ENCODE peak calls at places on chromosomes 6 and 20, in nine cellular contexts. One of them, this sample, is unnamed.
A peak's percentile ranks its signal among the peaks of the same experiment; 100 is the strongest.

GRCh38 chr20:57934913-57935312 is 225.1 kb upstream of the PMEPA1 start:
- DNase-seq in GM23338: no peak
- DNase-seq in NT2/D1: no peak
- DNase-seq in neural progenitor cell: no peak
- DNase-seq in stomach: no peak
- DNase-seq in aorta: no peak
- DNase-seq in small intestine: no peak
- DNase-seq in uterus: no peak
- DNase-seq in IMR-90: no peak
- DNase-seq in this sample: no peak

GRCh38 chr6:36985384-36985962 is 523 bp downstream of the MTCH1 start:
- DNase-seq in GM23338: peak; percentile 47
- DNase-seq in small intestine: no peak
- DNase-seq in NT2/D1: no peak
- DNase-seq in IMR-90: no peak
- DNase-seq in uterus: no peak
- DNase-seq in aorta: no peak
- DNase-seq in stomach: no peak
- DNase-seq in neural progenitor cell: no peak
- DNase-seq in this sample: peak; percentile 37

GRCh38 chr6:133041020-133041419 is 200.1 kb upstream of the EYA4 start:
- DNase-seq in GM23338: no peak
- DNase-seq in IMR-90: no peak
- DNase-seq in NT2/D1: no peak
- DNase-seq in neural progenitor cell: no peak
- DNase-seq in stomach: no peak
- DNase-seq in small intestine: no peak
- DNase-seq in uterus: no peak
- DNase-seq in aorta: no peak
- DNase-seq in this sample: no peak

GRCh38 chr20:24502184-24502583 is 32.8 kb downstream of the SYNDIG1 start:
- DNase-seq in aorta: peak; percentile 73
- DNase-seq in small intestine: no peak
- DNase-seq in stomach: no peak
- DNase-seq in uterus: peak; percentile 55
- DNase-seq in neural progenitor cell: no peak
- DNase-seq in IMR-90: peak; percentile 59
- DNase-seq in NT2/D1: no peak
- DNase-seq in GM23338: no peak
- DNase-seq in this sample: no peak

GRCh38 chr6:30238178-30238795 is 25.1 kb upstream of the TRIM26 start:
- DNase-seq in NT2/D1: no peak
- DNase-seq in GM23338: peak; percentile 60
- DNase-seq in IMR-90: peak; percentile 31
- DNase-seq in uterus: no peak
- DNase-seq in aorta: no peak
- DNase-seq in small intestine: peak; percentile 39
- DNase-seq in neural progenitor cell: peak; percentile 25
- DNase-seq in stomach: no peak
- DNase-seq in this sample: no peak

GRCh38 chr6:9397981-9398559 is 962.7 kb upstream of the SLC35B3 start:
- DNase-seq in IMR-90: no peak
- DNase-seq in small intestine: no peak
- DNase-seq in neural progenitor cell: no peak
- DNase-seq in aorta: no peak
- DNase-seq in NT2/D1: no peak
- DNase-seq in stomach: peak; percentile 85
- DNase-seq in uterus: no peak
- DNase-seq in GM23338: no peak
- DNase-seq in this sample: no peak

GRCh38 chr6:157885876-157886275 is 62.8 kb downstream of the SNX9 start:
- DNase-seq in stomach: no peak
- DNase-seq in small intestine: no peak
- DNase-seq in uterus: no peak
- DNase-seq in GM23338: no peak
- DNase-seq in aorta: no peak
- DNase-seq in IMR-90: no peak
- DNase-seq in NT2/D1: no peak
- DNase-seq in neural progenitor cell: no peak
- DNase-seq in this sample: no peak

GRCh38 chr20:7859371-7859802 is 80.9 kb downstream of the HAO1 start:
- DNase-seq in GM23338: peak; percentile 72
- DNase-seq in neural progenitor cell: peak; percentile 45
- DNase-seq in small intestine: peak; percentile 15
- DNase-seq in IMR-90: peak; percentile 70
- DNase-seq in stomach: no peak
- DNase-seq in NT2/D1: peak; percentile 30
- DNase-seq in aorta: no peak
- DNase-seq in uterus: no peak
- DNase-seq in this sample: no peak

GRCh38 chr6:138422861-138423260 is 18.8 kb downstream of the HEBP2 start:
- DNase-seq in uterus: no peak
- DNase-seq in small intestine: no peak
- DNase-seq in stomach: no peak
- DNase-seq in neural progenitor cell: no peak
- DNase-seq in aorta: no peak
- DNase-seq in GM23338: no peak
- DNase-seq in NT2/D1: no peak
- DNase-seq in IMR-90: no peak
- DNase-seq in this sample: no peak

GRCh38 chr6:24205020-24205492 is 79.0 kb downstream of the NRSN1 start:
- DNase-seq in IMR-90: peak; percentile 38
- DNase-seq in NT2/D1: no peak
- DNase-seq in neural progenitor cell: peak; percentile 61
- DNase-seq in small intestine: peak; percentile 26
- DNase-seq in uterus: no peak
- DNase-seq in stomach: no peak
- DNase-seq in aorta: no peak
- DNase-seq in GM23338: peak; percentile 68
- DNase-seq in this sample: no peak

GRCh38 chr6:72037006-72037405 is 150.7 kb downstream of the RIMS1 start:
- DNase-seq in neural progenitor cell: no peak
- DNase-seq in aorta: no peak
- DNase-seq in uterus: no peak
- DNase-seq in small intestine: no peak
- DNase-seq in NT2/D1: no peak
- DNase-seq in IMR-90: no peak
- DNase-seq in GM23338: no peak
- DNase-seq in stomach: no peak
- DNase-seq in this sample: no peak

DNA sequence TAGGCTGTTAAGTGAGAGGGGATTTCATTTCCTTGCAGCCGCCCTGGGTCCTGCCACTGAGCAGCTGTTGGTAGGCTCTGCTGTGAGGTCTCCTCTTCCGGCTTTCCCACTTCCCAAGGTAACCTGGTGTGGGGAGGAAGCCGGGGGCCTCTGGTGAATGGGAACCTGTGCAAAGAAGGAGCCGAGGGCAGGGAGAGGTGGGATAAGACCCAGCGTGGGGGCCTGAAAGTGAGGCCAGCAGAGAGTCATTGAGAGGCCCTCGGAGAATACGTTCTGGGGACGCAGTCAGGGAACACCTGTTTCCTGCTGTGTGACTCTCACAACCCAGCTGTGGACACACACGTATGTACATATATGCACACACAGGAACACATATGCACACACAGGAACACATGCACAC is 100.6 kb downstream of the CDH26 start:
- DNase-seq in GM23338: no peak
- DNase-seq in aorta: no peak
- DNase-seq in uterus: no peak
- DNase-seq in small intestine: no peak
- DNase-seq in neural progenitor cell: no peak
- DNase-seq in stomach: no peak
- DNase-seq in NT2/D1: no peak
- DNase-seq in IMR-90: no peak
- DNase-seq in this sample: no peak
- H3K4me1 ChIP-seq in GM23338: peaks cover 13% of the 10 kb centered on the region
- H3K4me1 ChIP-seq in aorta: no peaks in the 10 kb centered on the region
- H3K4me1 ChIP-seq in uterus: no peaks in the 10 kb centered on the region
- H3K4me1 ChIP-seq in small intestine: no peaks in the 10 kb centered on the region
- H3K4me1 ChIP-seq in neural progenitor cell: peaks cover 10% of the 10 kb centered on the region
- H3K4me1 ChIP-seq in stomach: peaks cover 4% of the 10 kb centered on the region
- H3K4me1 ChIP-seq in NT2/D1: peaks cover 10% of the 10 kb centered on the region
- H3K4me1 ChIP-seq in IMR-90: peaks cover 16% of the 10 kb centered on the region
- H3K4me1 ChIP-seq in this sample: peaks cover 8% of the 10 kb centered on the region

DNA sequence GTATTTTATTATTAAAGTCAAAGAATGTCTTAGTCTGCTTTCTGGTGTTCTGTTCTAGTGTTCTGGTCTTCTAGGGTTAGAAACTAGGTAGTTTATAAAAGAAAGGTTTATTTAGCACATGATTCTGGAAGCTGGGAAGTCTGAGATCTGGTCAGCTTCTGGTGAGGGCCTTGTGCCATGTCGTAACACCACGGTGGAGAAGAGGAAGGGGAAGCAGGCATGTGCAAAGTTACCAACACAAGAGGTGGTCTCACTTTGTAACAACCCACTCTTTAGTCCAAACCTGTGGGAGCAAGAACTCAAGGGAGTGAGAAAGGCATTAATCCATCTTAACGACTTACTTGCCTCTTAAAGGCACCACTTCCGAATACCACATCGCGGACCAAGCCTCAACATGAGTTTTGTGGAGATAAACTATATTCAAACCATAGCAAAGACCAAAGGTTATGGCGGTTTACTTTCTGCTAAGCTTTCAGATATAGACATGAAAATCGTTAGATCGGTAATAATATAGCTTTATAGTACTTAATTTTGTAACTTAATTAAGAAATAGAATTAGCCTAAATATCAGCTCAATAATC is 99.4 kb downstream of the NCOA3 start:
- DNase-seq in small intestine: no peak
- DNase-seq in aorta: no peak
- DNase-seq in NT2/D1: no peak
- DNase-seq in GM23338: no peak
- DNase-seq in uterus: no peak
- DNase-seq in stomach: no peak
- DNase-seq in IMR-90: no peak
- DNase-seq in neural progenitor cell: no peak
- DNase-seq in this sample: no peak
- H3K4me1 ChIP-seq in small intestine: no peaks in the 10 kb centered on the region
- H3K4me1 ChIP-seq in aorta: peaks cover 1% of the 10 kb centered on the region
- H3K4me1 ChIP-seq in NT2/D1: no peaks in the 10 kb centered on the region
- H3K4me1 ChIP-seq in GM23338: no peaks in the 10 kb centered on the region
- H3K4me1 ChIP-seq in uterus: no peaks in the 10 kb centered on the region
- H3K4me1 ChIP-seq in stomach: peaks cover 7% of the 10 kb centered on the region
- H3K4me1 ChIP-seq in IMR-90: no peaks in the 10 kb centered on the region
- H3K4me1 ChIP-seq in neural progenitor cell: no peaks in the 10 kb centered on the region
- H3K4me1 ChIP-seq in this sample: peaks cover 1% of the 10 kb centered on the region

GRCh38 chr6:139473239-139473701 is 98.8 kb upstream of the CITED2 start:
- DNase-seq in NT2/D1: no peak
- DNase-seq in aorta: no peak
- DNase-seq in uterus: peak; percentile 22
- DNase-seq in small intestine: no peak
- DNase-seq in neural progenitor cell: peak; percentile 57
- DNase-seq in IMR-90: no peak
- DNase-seq in stomach: no peak
- DNase-seq in GM23338: peak; percentile 34
- DNase-seq in this sample: peak; percentile 55

GRCh38 chr6:139475231-139475630 is 100.8 kb upstream of the CITED2 start:
- DNase-seq in aorta: no peak
- DNase-seq in stomach: no peak
- DNase-seq in uterus: no peak
- DNase-seq in IMR-90: no peak
- DNase-seq in GM23338: peak; percentile 14
- DNase-seq in neural progenitor cell: no peak
- DNase-seq in small intestine: no peak
- DNase-seq in NT2/D1: no peak
- DNase-seq in this sample: no peak

GRCh38 chr6:139472341-139473038 is 98.0 kb upstream of the CITED2 start:
- DNase-seq in neural progenitor cell: no peak
- DNase-seq in IMR-90: peak; percentile 44
- DNase-seq in aorta: no peak
- DNase-seq in GM23338: no peak
- DNase-seq in NT2/D1: no peak
- DNase-seq in stomach: no peak
- DNase-seq in small intestine: no peak
- DNase-seq in uterus: no peak
- DNase-seq in this sample: no peak

GRCh38 chr6:139474145-139475108 is 100.0 kb upstream of the CITED2 start:
- DNase-seq in aorta: no peak
- DNase-seq in IMR-90: peak; percentile 66
- DNase-seq in NT2/D1: peak; percentile 16
- DNase-seq in GM23338: peak; percentile 54
- DNase-seq in stomach: no peak
- DNase-seq in small intestine: peak; percentile 11
- DNase-seq in uterus: no peak
- DNase-seq in neural progenitor cell: peak; percentile 43
- DNase-seq in this sample: peak; percentile 37

GRCh38 chr6:139473731-139474130 is 99.3 kb upstream of the CITED2 start:
- DNase-seq in IMR-90: no peak
- DNase-seq in uterus: no peak
- DNase-seq in aorta: no peak
- DNase-seq in small intestine: no peak
- DNase-seq in neural progenitor cell: no peak
- DNase-seq in GM23338: no peak
- DNase-seq in NT2/D1: no peak
- DNase-seq in stomach: no peak
- DNase-seq in this sample: no peak
- H3K4me1 ChIP-seq in IMR-90: peaks cover 16% of the 10 kb centered on the region
- H3K4me1 ChIP-seq in uterus: peaks cover 11% of the 10 kb centered on the region
- H3K4me1 ChIP-seq in aorta: peaks cover 5% of the 10 kb centered on the region
- H3K4me1 ChIP-seq in small intestine: no peaks in the 10 kb centered on the region
- H3K4me1 ChIP-seq in neural progenitor cell: peaks cover 45% of the 10 kb centered on the region
- H3K4me1 ChIP-seq in GM23338: peaks cover 41% of the 10 kb centered on the region
- H3K4me1 ChIP-seq in NT2/D1: peaks cover 3% of the 10 kb centered on the region
- H3K4me1 ChIP-seq in stomach: no peaks in the 10 kb centered on the region
- H3K4me1 ChIP-seq in this sample: peaks cover 8% of the 10 kb centered on the region

GRCh38 chr20:4549711-4550259 is 171.9 kb upstream of the PRND start:
- DNase-seq in NT2/D1: no peak
- DNase-seq in stomach: no peak
- DNase-seq in GM23338: no peak
- DNase-seq in aorta: no peak
- DNase-seq in IMR-90: no peak
- DNase-seq in small intestine: no peak
- DNase-seq in neural progenitor cell: no peak
- DNase-seq in uterus: no peak
- DNase-seq in this sample: no peak
- H3K4me1 ChIP-seq in NT2/D1: no peaks in the 10 kb centered on the region
- H3K4me1 ChIP-seq in stomach: no peaks in the 10 kb centered on the region
- H3K4me1 ChIP-seq in GM23338: peaks cover 14% of the 10 kb centered on the region
- H3K4me1 ChIP-seq in aorta: no peaks in the 10 kb centered on the region
- H3K4me1 ChIP-seq in IMR-90: peaks cover 17% of the 10 kb centered on the region
- H3K4me1 ChIP-seq in small intestine: peaks cover 5% of the 10 kb centered on the region
- H3K4me1 ChIP-seq in neural progenitor cell: peaks cover 6% of the 10 kb centered on the region
- H3K4me1 ChIP-seq in uterus: no peaks in the 10 kb centered on the region
- H3K4me1 ChIP-seq in this sample: no peaks in the 10 kb centered on the region

This sample was measured in ovary.